ENCODE peak calls at places on chromosomes 5 and 9, in eight cellular contexts. One of them, this sample, is unnamed.

GRCh38 chr5:13350754-13351153 is 593.7 kb downstream of the DNAH5 start:
- DNase-seq in T-helper 17 cell: no peak
- DNase-seq in GM10248: no peak
- DNase-seq in HT1080: no peak
- DNase-seq in NCI-H2171 treated with DMSO at 0.1 percent for 48 hours: no peak
- DNase-seq in stimulated activated CD8-positive, alpha-beta memory T cell treated with anti-CD3 and anti-CD28 coated beads, Interleukin-2, amount 100 ng/mL, for 1 hour: no peak
- DNase-seq in HepG2: no peak
- DNase-seq in dorsolateral prefrontal cortex: no peak
- DNase-seq in this sample: no peak

GRCh38 chr5:50717615-50718014 is 51.2 kb downstream of the PARP8 start:
- DNase-seq in stimulated activated CD8-positive, alpha-beta memory T cell treated with anti-CD3 and anti-CD28 coated beads, Interleukin-2, amount 100 ng/mL, for 1 hour: no peak
- DNase-seq in NCI-H2171 treated with DMSO at 0.1 percent for 48 hours: no peak
- DNase-seq in GM10248: no peak
- DNase-seq in T-helper 17 cell: no peak
- DNase-seq in HepG2: no peak
- DNase-seq in HT1080: no peak
- DNase-seq in dorsolateral prefrontal cortex: no peak
- DNase-seq in this sample: peak

GRCh38 chr9:95508242-95508967 is 8.4 kb downstream of the PTCH1 start:
- DNase-seq in GM10248: peak
- DNase-seq in T-helper 17 cell: no peak
- DNase-seq in NCI-H2171 treated with DMSO at 0.1 percent for 48 hours: no peak
- DNase-seq in HepG2: no peak
- DNase-seq in dorsolateral prefrontal cortex: no peak
- DNase-seq in HT1080: no peak
- DNase-seq in stimulated activated CD8-positive, alpha-beta memory T cell treated with anti-CD3 and anti-CD28 coated beads, Interleukin-2, amount 100 ng/mL, for 1 hour: no peak
- DNase-seq in this sample: no peak

GRCh38 chr9:21788752-21789151 is 13.7 kb upstream of the MTAP start:
- DNase-seq in HepG2: no peak
- DNase-seq in GM10248: no peak
- DNase-seq in T-helper 17 cell: no peak
- DNase-seq in stimulated activated CD8-positive, alpha-beta memory T cell treated with anti-CD3 and anti-CD28 coated beads, Interleukin-2, amount 100 ng/mL, for 1 hour: no peak
- DNase-seq in HT1080: no peak
- DNase-seq in NCI-H2171 treated with DMSO at 0.1 percent for 48 hours: no peak
- DNase-seq in dorsolateral prefrontal cortex: no peak
- DNase-seq in this sample: peak

GRCh38 chr9:125558453-125559084 is 148.4 kb downstream of the MAPKAP1 start:
- DNase-seq in NCI-H2171 treated with DMSO at 0.1 percent for 48 hours: peak
- DNase-seq in dorsolateral prefrontal cortex: peak
- DNase-seq in stimulated activated CD8-positive, alpha-beta memory T cell treated with anti-CD3 and anti-CD28 coated beads, Interleukin-2, amount 100 ng/mL, for 1 hour: peak
- DNase-seq in GM10248: peak
- DNase-seq in HT1080: peak
- DNase-seq in T-helper 17 cell: peak
- DNase-seq in HepG2: peak
- DNase-seq in this sample: peak

GRCh38 chr9:89278551-89278950 is 32.4 kb upstream of the CKS2 start:
- DNase-seq in GM10248: no peak
- DNase-seq in HepG2: no peak
- DNase-seq in T-helper 17 cell: no peak
- DNase-seq in dorsolateral prefrontal cortex: no peak
- DNase-seq in HT1080: no peak
- DNase-seq in NCI-H2171 treated with DMSO at 0.1 percent for 48 hours: no peak
- DNase-seq in stimulated activated CD8-positive, alpha-beta memory T cell treated with anti-CD3 and anti-CD28 coated beads, Interleukin-2, amount 100 ng/mL, for 1 hour: no peak
- DNase-seq in this sample: no peak

GRCh38 chr5:14588758-14589543 is 7.4 kb downstream of the OTULINL start:
- DNase-seq in T-helper 17 cell: no peak
- DNase-seq in HT1080: no peak
- DNase-seq in GM10248: no peak
- DNase-seq in stimulated activated CD8-positive, alpha-beta memory T cell treated with anti-CD3 and anti-CD28 coated beads, Interleukin-2, amount 100 ng/mL, for 1 hour: no peak
- DNase-seq in HepG2: no peak
- DNase-seq in dorsolateral prefrontal cortex: no peak
- DNase-seq in NCI-H2171 treated with DMSO at 0.1 percent for 48 hours: no peak
- DNase-seq in this sample: peak

GRCh38 chr5:39073759-39074008 is 515 bp downstream of the RICTOR start:
- DNase-seq in NCI-H2171 treated with DMSO at 0.1 percent for 48 hours: no peak
- DNase-seq in GM10248: no peak
- DNase-seq in HT1080: no peak
- DNase-seq in dorsolateral prefrontal cortex: no peak
- DNase-seq in T-helper 17 cell: no peak
- DNase-seq in HepG2: no peak
- DNase-seq in stimulated activated CD8-positive, alpha-beta memory T cell treated with anti-CD3 and anti-CD28 coated beads, Interleukin-2, amount 100 ng/mL, for 1 hour: no peak
- DNase-seq in this sample: no peak

GRCh38 chr9:79687131-79687447 is 115.3 kb downstream of the TLE4 start:
- DNase-seq in GM10248: no peak
- DNase-seq in NCI-H2171 treated with DMSO at 0.1 percent for 48 hours: no peak
- DNase-seq in HT1080: peak
- DNase-seq in dorsolateral prefrontal cortex: no peak
- DNase-seq in stimulated activated CD8-positive, alpha-beta memory T cell treated with anti-CD3 and anti-CD28 coated beads, Interleukin-2, amount 100 ng/mL, for 1 hour: peak
- DNase-seq in HepG2: no peak
- DNase-seq in T-helper 17 cell: no peak
- DNase-seq in this sample: peak

GRCh38 chr5:88556415-88556814 is 287.8 kb upstream of the TMEM161B start:
- DNase-seq in HT1080: no peak
- DNase-seq in T-helper 17 cell: no peak
- DNase-seq in HepG2: no peak
- DNase-seq in stimulated activated CD8-positive, alpha-beta memory T cell treated with anti-CD3 and anti-CD28 coated beads, Interleukin-2, amount 100 ng/mL, for 1 hour: no peak
- DNase-seq in NCI-H2171 treated with DMSO at 0.1 percent for 48 hours: no peak
- DNase-seq in GM10248: no peak
- DNase-seq in dorsolateral prefrontal cortex: no peak
- DNase-seq in this sample: no peak

GRCh38 chr5:145068696-145069095 is 766.4 kb downstream of the PRELID2 start:
- DNase-seq in HT1080: no peak
- DNase-seq in T-helper 17 cell: no peak
- DNase-seq in GM10248: no peak
- DNase-seq in dorsolateral prefrontal cortex: no peak
- DNase-seq in stimulated activated CD8-positive, alpha-beta memory T cell treated with anti-CD3 and anti-CD28 coated beads, Interleukin-2, amount 100 ng/mL, for 1 hour: no peak
- DNase-seq in HepG2: no peak
- DNase-seq in NCI-H2171 treated with DMSO at 0.1 percent for 48 hours: peak
- DNase-seq in this sample: no peak

GRCh38 chr9:2229109-2229733 is 214.1 kb downstream of the SMARCA2 start:
- DNase-seq in NCI-H2171 treated with DMSO at 0.1 percent for 48 hours: no peak
- DNase-seq in dorsolateral prefrontal cortex: no peak
- DNase-seq in HT1080: no peak
- DNase-seq in HepG2: no peak
- DNase-seq in GM10248: peak
- DNase-seq in T-helper 17 cell: no peak
- DNase-seq in stimulated activated CD8-positive, alpha-beta memory T cell treated with anti-CD3 and anti-CD28 coated beads, Interleukin-2, amount 100 ng/mL, for 1 hour: no peak
- DNase-seq in this sample: no peak

GRCh38 chr9:12968093-12968492 is 193.3 kb downstream of the LURAP1L start:
- DNase-seq in GM10248: no peak
- DNase-seq in NCI-H2171 treated with DMSO at 0.1 percent for 48 hours: no peak
- DNase-seq in HepG2: no peak
- DNase-seq in stimulated activated CD8-positive, alpha-beta memory T cell treated with anti-CD3 and anti-CD28 coated beads, Interleukin-2, amount 100 ng/mL, for 1 hour: no peak
- DNase-seq in HT1080: no peak
- DNase-seq in T-helper 17 cell: no peak
- DNase-seq in dorsolateral prefrontal cortex: no peak
- DNase-seq in this sample: no peak

GRCh38 chr9:110048976-110049698 is 158.8 kb downstream of the C9orf152 start:
- DNase-seq in GM10248: peak
- DNase-seq in stimulated activated CD8-positive, alpha-beta memory T cell treated with anti-CD3 and anti-CD28 coated beads, Interleukin-2, amount 100 ng/mL, for 1 hour: no peak
- DNase-seq in HT1080: no peak
- DNase-seq in dorsolateral prefrontal cortex: peak
- DNase-seq in HepG2: no peak
- DNase-seq in NCI-H2171 treated with DMSO at 0.1 percent for 48 hours: peak
- DNase-seq in T-helper 17 cell: no peak
- DNase-seq in this sample: no peak

GRCh38 chr9:94801685-94802084 is 75.2 kb downstream of the AOPEP start:
- DNase-seq in GM10248: no peak
- DNase-seq in dorsolateral prefrontal cortex: no peak
- DNase-seq in HepG2: no peak
- DNase-seq in HT1080: no peak
- DNase-seq in stimulated activated CD8-positive, alpha-beta memory T cell treated with anti-CD3 and anti-CD28 coated beads, Interleukin-2, amount 100 ng/mL, for 1 hour: no peak
- DNase-seq in NCI-H2171 treated with DMSO at 0.1 percent for 48 hours: no peak
- DNase-seq in T-helper 17 cell: no peak
- DNase-seq in this sample: no peak

GRCh38 chr5:61051267-61051666 is 106.3 kb downstream of the NDUFAF2 start:
- DNase-seq in T-helper 17 cell: no peak
- DNase-seq in HT1080: peak
- DNase-seq in HepG2: peak
- DNase-seq in GM10248: no peak
- DNase-seq in NCI-H2171 treated with DMSO at 0.1 percent for 48 hours: no peak
- DNase-seq in stimulated activated CD8-positive, alpha-beta memory T cell treated with anti-CD3 and anti-CD28 coated beads, Interleukin-2, amount 100 ng/mL, for 1 hour: no peak
- DNase-seq in dorsolateral prefrontal cortex: no peak
- DNase-seq in this sample: peak

GRCh38 chr5:139061856-139062255 is 136.3 kb downstream of the SIL1 start:
- DNase-seq in HT1080: peak
- DNase-seq in NCI-H2171 treated with DMSO at 0.1 percent for 48 hours: no peak
- DNase-seq in stimulated activated CD8-positive, alpha-beta memory T cell treated with anti-CD3 and anti-CD28 coated beads, Interleukin-2, amount 100 ng/mL, for 1 hour: no peak
- DNase-seq in T-helper 17 cell: no peak
- DNase-seq in HepG2: no peak
- DNase-seq in GM10248: no peak
- DNase-seq in dorsolateral prefrontal cortex: no peak
- DNase-seq in this sample: no peak

GRCh38 chr5:85049020-85049419 is 664.3 kb upstream of the EDIL3 start:
- DNase-seq in GM10248: no peak
- DNase-seq in HT1080: peak
- DNase-seq in T-helper 17 cell: no peak
- DNase-seq in stimulated activated CD8-positive, alpha-beta memory T cell treated with anti-CD3 and anti-CD28 coated beads, Interleukin-2, amount 100 ng/mL, for 1 hour: no peak
- DNase-seq in NCI-H2171 treated with DMSO at 0.1 percent for 48 hours: no peak
- DNase-seq in HepG2: peak
- DNase-seq in dorsolateral prefrontal cortex: no peak
- DNase-seq in this sample: peak

GRCh38 chr9:2477755-2478154 is 143.8 kb upstream of the VLDLR start:
- DNase-seq in T-helper 17 cell: no peak
- DNase-seq in NCI-H2171 treated with DMSO at 0.1 percent for 48 hours: no peak
- DNase-seq in stimulated activated CD8-positive, alpha-beta memory T cell treated with anti-CD3 and anti-CD28 coated beads, Interleukin-2, amount 100 ng/mL, for 1 hour: no peak
- DNase-seq in GM10248: no peak
- DNase-seq in HepG2: peak
- DNase-seq in HT1080: peak
- DNase-seq in dorsolateral prefrontal cortex: no peak
- DNase-seq in this sample: no peak

GRCh38 chr9:76353280-76353679 is 40.9 kb downstream of the RFK start:
- DNase-seq in HepG2: no peak
- DNase-seq in dorsolateral prefrontal cortex: no peak
- DNase-seq in GM10248: no peak
- DNase-seq in HT1080: peak
- DNase-seq in T-helper 17 cell: no peak
- DNase-seq in stimulated activated CD8-positive, alpha-beta memory T cell treated with anti-CD3 and anti-CD28 coated beads, Interleukin-2, amount 100 ng/mL, for 1 hour: no peak
- DNase-seq in NCI-H2171 treated with DMSO at 0.1 percent for 48 hours: no peak
- DNase-seq in this sample: no peak

GRCh38 chr9:69542942-69543704 is 129.0 kb downstream of the APBA1 start:
- DNase-seq in NCI-H2171 treated with DMSO at 0.1 percent for 48 hours: peak
- DNase-seq in GM10248: no peak
- DNase-seq in stimulated activated CD8-positive, alpha-beta memory T cell treated with anti-CD3 and anti-CD28 coated beads, Interleukin-2, amount 100 ng/mL, for 1 hour: no peak
- DNase-seq in HepG2: no peak
- DNase-seq in HT1080: peak
- DNase-seq in T-helper 17 cell: no peak
- DNase-seq in dorsolateral prefrontal cortex: peak
- DNase-seq in this sample: no peak

GRCh38 chr5:54959673-54960418 is 25.5 kb downstream of the ESM1 start:
- DNase-seq in HT1080: no peak
- DNase-seq in GM10248: no peak
- DNase-seq in dorsolateral prefrontal cortex: no peak
- DNase-seq in stimulated activated CD8-positive, alpha-beta memory T cell treated with anti-CD3 and anti-CD28 coated beads, Interleukin-2, amount 100 ng/mL, for 1 hour: no peak
- DNase-seq in HepG2: peak
- DNase-seq in T-helper 17 cell: no peak
- DNase-seq in NCI-H2171 treated with DMSO at 0.1 percent for 48 hours: peak
- DNase-seq in this sample: peak

GRCh38 chr9:137384116-137384756 is 38.7 kb downstream of the EXD3 start:
- DNase-seq in NCI-H2171 treated with DMSO at 0.1 percent for 48 hours: no peak
- DNase-seq in dorsolateral prefrontal cortex: no peak
- DNase-seq in GM10248: no peak
- DNase-seq in HT1080: no peak
- DNase-seq in stimulated activated CD8-positive, alpha-beta memory T cell treated with anti-CD3 and anti-CD28 coated beads, Interleukin-2, amount 100 ng/mL, for 1 hour: no peak
- DNase-seq in T-helper 17 cell: no peak
- DNase-seq in HepG2: no peak
- DNase-seq in this sample: no peak